ENCODE peak calls at places on chromosomes 11 and 22, in nine cellular contexts. One of them, this sample, is unnamed.

GRCh38 chr11:28581286-28582242 is 473.4 kb downstream of the METTL15 start:
- DNase-seq in MM.1S: no peak
- DNase-seq in A549: no peak
- DNase-seq in PC-3: peak; percentile 6
- DNase-seq in psoas muscle: no peak
- DNase-seq in mesenchymal stem cell: peak; percentile 43
- DNase-seq in stomach: no peak
- DNase-seq in neuronal stem cell: no peak
- DNase-seq in mammary epithelial cell: no peak
- DNase-seq in this sample: no peak

GRCh38 chr11:26947379-26947844 is 46.5 kb upstream of the FIBIN start:
- DNase-seq in MM.1S: no peak
- DNase-seq in A549: peak; percentile 2
- DNase-seq in PC-3: no peak
- DNase-seq in psoas muscle: peak; percentile 32
- DNase-seq in mesenchymal stem cell: peak; percentile 99
- DNase-seq in stomach: no peak
- DNase-seq in neuronal stem cell: no peak
- DNase-seq in mammary epithelial cell: peak; percentile 93
- DNase-seq in this sample: no peak

GRCh38 chr11:19577849-19578619 is 134.6 kb upstream of the NAV2 start:
- DNase-seq in MM.1S: no peak
- DNase-seq in A549: no peak
- DNase-seq in PC-3: peak; percentile 62
- DNase-seq in psoas muscle: peak; percentile 33
- DNase-seq in mesenchymal stem cell: peak; percentile 60
- DNase-seq in stomach: no peak
- DNase-seq in neuronal stem cell: no peak
- DNase-seq in mammary epithelial cell: no peak
- DNase-seq in this sample: no peak

GRCh38 chr11:14894657-14895598 is 2.9 kb upstream of the CYP2R1 start:
- DNase-seq in MM.1S: no peak
- DNase-seq in A549: no peak
- DNase-seq in PC-3: no peak
- DNase-seq in psoas muscle: peak; percentile 29
- DNase-seq in mesenchymal stem cell: peak; percentile 60
- DNase-seq in stomach: no peak
- DNase-seq in neuronal stem cell: no peak
- DNase-seq in mammary epithelial cell: no peak
- DNase-seq in this sample: no peak

GRCh38 chr11:35662061-35662648 is 420 bp upstream of the TRIM44 start:
- DNase-seq in MM.1S: peak; percentile 62
- DNase-seq in A549: no peak
- DNase-seq in PC-3: peak; percentile 79
- DNase-seq in psoas muscle: no peak
- DNase-seq in mesenchymal stem cell: no peak
- DNase-seq in stomach: no peak
- DNase-seq in neuronal stem cell: no peak
- DNase-seq in mammary epithelial cell: no peak
- DNase-seq in this sample: no peak

GRCh38 chr22:50170453-50171318 is at the start of gene PANX2:
- DNase-seq in MM.1S: no peak
- DNase-seq in A549: no peak
- DNase-seq in PC-3: no peak
- DNase-seq in psoas muscle: peak; percentile 16
- DNase-seq in mesenchymal stem cell: peak; percentile 14
- DNase-seq in stomach: no peak
- DNase-seq in neuronal stem cell: no peak
- DNase-seq in mammary epithelial cell: no peak
- DNase-seq in this sample: peak; percentile 40

GRCh38 chr22:41446057-41446501 is 522 bp downstream of the TOB2 start:
- DNase-seq in MM.1S: peak; percentile 19
- DNase-seq in A549: no peak
- DNase-seq in PC-3: no peak
- DNase-seq in psoas muscle: peak; percentile 34
- DNase-seq in mesenchymal stem cell: peak; percentile 18
- DNase-seq in stomach: peak; percentile 34
- DNase-seq in neuronal stem cell: peak; percentile 21
- DNase-seq in mammary epithelial cell: peak; percentile 11
- DNase-seq in this sample: peak; percentile 44

GRCh38 chr11:58576792-58577440 is 1.3 kb upstream of the LPXN start:
- DNase-seq in MM.1S: peak; percentile 57
- DNase-seq in A549: peak; percentile 23
- DNase-seq in PC-3: peak; percentile 44
- DNase-seq in psoas muscle: no peak
- DNase-seq in mesenchymal stem cell: peak; percentile 79
- DNase-seq in stomach: no peak
- DNase-seq in neuronal stem cell: no peak
- DNase-seq in mammary epithelial cell: peak; percentile 35
- DNase-seq in this sample: no peak

GRCh38 chr11:5831196-5831829 is 10.4 kb downstream of the OR52E6 start:
- DNase-seq in MM.1S: peak; percentile 23
- DNase-seq in A549: no peak
- DNase-seq in PC-3: no peak
- DNase-seq in psoas muscle: no peak
- DNase-seq in mesenchymal stem cell: no peak
- DNase-seq in stomach: no peak
- DNase-seq in neuronal stem cell: no peak
- DNase-seq in mammary epithelial cell: peak; percentile 3
- DNase-seq in this sample: no peak

GRCh38 chr11:41377709-41378394 is 81.6 kb downstream of the LRRC4C start:
- DNase-seq in MM.1S: no peak
- DNase-seq in A549: no peak
- DNase-seq in PC-3: no peak
- DNase-seq in psoas muscle: no peak
- DNase-seq in mesenchymal stem cell: no peak
- DNase-seq in stomach: no peak
- DNase-seq in neuronal stem cell: no peak
- DNase-seq in mammary epithelial cell: no peak
- DNase-seq in this sample: no peak

GRCh38 chr11:58192229-58192628 is 3.4 kb downstream of the OR9Q2 start:
- DNase-seq in MM.1S: no peak
- DNase-seq in A549: no peak
- DNase-seq in PC-3: peak; percentile 11
- DNase-seq in psoas muscle: no peak
- DNase-seq in mesenchymal stem cell: no peak
- DNase-seq in stomach: no peak
- DNase-seq in neuronal stem cell: no peak
- DNase-seq in mammary epithelial cell: no peak
- DNase-seq in this sample: no peak

GRCh38 chr11:111764621-111765020 is 1.6 kb downstream of the PPP2R1B start:
- DNase-seq in MM.1S: no peak
- DNase-seq in A549: no peak
- DNase-seq in PC-3: peak; percentile 73
- DNase-seq in psoas muscle: no peak
- DNase-seq in mesenchymal stem cell: peak; percentile 37
- DNase-seq in stomach: no peak
- DNase-seq in neuronal stem cell: no peak
- DNase-seq in mammary epithelial cell: peak; percentile 13
- DNase-seq in this sample: no peak

GRCh38 chr11:12084191-12084717 is 26.1 kb upstream of the MICAL2 start:
- DNase-seq in MM.1S: no peak
- DNase-seq in A549: no peak
- DNase-seq in PC-3: no peak
- DNase-seq in psoas muscle: no peak
- DNase-seq in mesenchymal stem cell: no peak
- DNase-seq in stomach: no peak
- DNase-seq in neuronal stem cell: no peak
- DNase-seq in mammary epithelial cell: no peak
- DNase-seq in this sample: no peak
- H3K4me1 ChIP-seq in MM.1S: peaks cover 12% of the 10 kb centered on the region
- H3K4me1 ChIP-seq in A549: peaks cover 57% of the 10 kb centered on the region
- H3K4me1 ChIP-seq in PC-3: peaks cover 54% of the 10 kb centered on the region
- H3K4me1 ChIP-seq in psoas muscle: peaks cover 24% of the 10 kb centered on the region
- H3K4me1 ChIP-seq in mesenchymal stem cell: peaks cover 28% of the 10 kb centered on the region
- H3K4me1 ChIP-seq in stomach: peaks cover 48% of the 10 kb centered on the region
- H3K4me1 ChIP-seq in neuronal stem cell: no peaks in the 10 kb centered on the region
- H3K4me1 ChIP-seq in mammary epithelial cell: peaks cover 55% of the 10 kb centered on the region
- H3K4me1 ChIP-seq in this sample: no peaks in the 10 kb centered on the region

GRCh38 chr11:114612686-114613085 is 17.1 kb upstream of the NXPE4 start:
- DNase-seq in MM.1S: no peak
- DNase-seq in A549: no peak
- DNase-seq in PC-3: no peak
- DNase-seq in psoas muscle: no peak
- DNase-seq in mesenchymal stem cell: no peak
- DNase-seq in stomach: no peak
- DNase-seq in neuronal stem cell: no peak
- DNase-seq in mammary epithelial cell: no peak
- DNase-seq in this sample: no peak
- H3K9me3 ChIP-seq in MM.1S: no peaks in the 10 kb centered on the region
- H3K9me3 ChIP-seq in A549: no peaks in the 10 kb centered on the region
- H3K9me3 ChIP-seq in PC-3: peaks cover 9% of the 10 kb centered on the region
- H3K9me3 ChIP-seq in psoas muscle: no peaks in the 10 kb centered on the region
- H3K9me3 ChIP-seq in mesenchymal stem cell: no peaks in the 10 kb centered on the region
- H3K9me3 ChIP-seq in stomach: no peaks in the 10 kb centered on the region
- H3K9me3 ChIP-seq in neuronal stem cell: peaks cover 41% of the 10 kb centered on the region
- H3K9me3 ChIP-seq in mammary epithelial cell: peaks cover 19% of the 10 kb centered on the region
- H3K9me3 ChIP-seq in this sample: no peaks in the 10 kb centered on the region

GRCh38 chr11:63985812-63986155 is 454 bp upstream of the OTUB1 start:
- DNase-seq in MM.1S: peak; percentile 57
- DNase-seq in A549: no peak
- DNase-seq in PC-3: no peak
- DNase-seq in psoas muscle: no peak
- DNase-seq in mesenchymal stem cell: no peak
- DNase-seq in stomach: no peak
- DNase-seq in neuronal stem cell: no peak
- DNase-seq in mammary epithelial cell: no peak
- DNase-seq in this sample: no peak

GRCh38 chr11:63991558-63991957 is 5.3 kb downstream of the OTUB1 start:
- DNase-seq in MM.1S: no peak
- DNase-seq in A549: no peak
- DNase-seq in PC-3: no peak
- DNase-seq in psoas muscle: no peak
- DNase-seq in mesenchymal stem cell: no peak
- DNase-seq in stomach: no peak
- DNase-seq in neuronal stem cell: no peak
- DNase-seq in mammary epithelial cell: no peak
- DNase-seq in this sample: no peak

GRCh38 chr11:63986156-63986931 is at the start of gene OTUB1:
- DNase-seq in MM.1S: peak; percentile 84
- DNase-seq in A549: peak; percentile 94
- DNase-seq in PC-3: peak; percentile 99
- DNase-seq in psoas muscle: peak; percentile 91
- DNase-seq in mesenchymal stem cell: peak; percentile 94
- DNase-seq in stomach: peak; percentile 93
- DNase-seq in neuronal stem cell: peak; percentile 91
- DNase-seq in mammary epithelial cell: peak; percentile 97
- DNase-seq in this sample: peak; percentile 94

DNA sequence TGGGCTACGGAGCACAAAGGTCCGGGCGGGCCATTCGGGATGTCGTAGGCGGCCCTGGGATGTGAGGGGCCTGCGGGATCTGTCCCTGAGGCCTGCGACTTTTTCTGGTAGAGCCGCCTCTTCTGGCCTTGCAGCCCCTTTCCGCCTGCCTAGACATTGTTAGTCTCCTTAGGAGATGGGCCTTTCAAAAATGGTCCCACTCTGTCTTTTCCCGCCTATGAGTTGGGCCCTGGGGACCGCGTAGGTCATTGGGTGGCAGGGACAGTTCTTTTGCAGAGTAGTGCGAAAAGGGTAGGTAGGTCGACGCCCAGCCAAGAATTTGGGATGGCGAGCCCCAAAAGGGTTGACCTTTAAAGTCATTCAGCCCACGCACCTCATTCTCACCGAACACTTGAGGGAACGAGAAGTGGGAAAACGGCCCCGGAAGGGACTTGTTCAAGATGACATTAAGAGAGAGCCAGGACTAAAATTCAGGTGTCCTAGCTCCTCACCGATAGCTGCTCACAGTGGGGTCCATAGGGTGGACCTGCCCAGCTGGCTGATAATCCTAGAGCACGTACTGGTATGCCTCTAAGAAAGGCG is 785 bp downstream of the OTUB1 start:
- DNase-seq in MM.1S: no peak
- DNase-seq in A549: no peak
- DNase-seq in PC-3: no peak
- DNase-seq in psoas muscle: no peak
- DNase-seq in mesenchymal stem cell: no peak
- DNase-seq in stomach: no peak
- DNase-seq in neuronal stem cell: no peak
- DNase-seq in mammary epithelial cell: no peak
- DNase-seq in this sample: no peak
- H3K4me3 ChIP-seq in MM.1S: peak overlapping the region; percentile 82
- H3K4me3 ChIP-seq in A549: peak overlapping the region; percentile 99
- H3K4me3 ChIP-seq in PC-3: peak overlapping the region; percentile 90
- H3K4me3 ChIP-seq in psoas muscle: peak overlapping the region; percentile 93
- H3K4me3 ChIP-seq in mesenchymal stem cell: peak overlapping the region; percentile 97
- H3K4me3 ChIP-seq in stomach: peak overlapping the region; percentile 99
- H3K4me3 ChIP-seq in neuronal stem cell: peak overlapping the region; percentile 98
- H3K4me3 ChIP-seq in mammary epithelial cell: peak overlapping the region; percentile 83
- H3K4me3 ChIP-seq in this sample: peak overlapping the region; percentile 95

GRCh38 chr11:119415966-119416365 is 7.0 kb downstream of the THY1 start:
- DNase-seq in MM.1S: no peak
- DNase-seq in A549: no peak
- DNase-seq in PC-3: no peak
- DNase-seq in psoas muscle: no peak
- DNase-seq in mesenchymal stem cell: no peak
- DNase-seq in stomach: no peak
- DNase-seq in neuronal stem cell: no peak
- DNase-seq in mammary epithelial cell: no peak
- DNase-seq in this sample: no peak
- H3K4me1 ChIP-seq in MM.1S: no peaks in the 10 kb centered on the region
- H3K4me1 ChIP-seq in A549: no peaks in the 10 kb centered on the region
- H3K4me1 ChIP-seq in PC-3: peaks cover 19% of the 10 kb centered on the region
- H3K4me1 ChIP-seq in psoas muscle: no peaks in the 10 kb centered on the region
- H3K4me1 ChIP-seq in mesenchymal stem cell: peaks cover 11% of the 10 kb centered on the region
- H3K4me1 ChIP-seq in stomach: peaks cover 8% of the 10 kb centered on the region
- H3K4me1 ChIP-seq in neuronal stem cell: peaks cover 4% of the 10 kb centered on the region
- H3K4me1 ChIP-seq in mammary epithelial cell: peaks cover 23% of the 10 kb centered on the region
- H3K4me1 ChIP-seq in this sample: no peaks in the 10 kb centered on the region

DNA sequence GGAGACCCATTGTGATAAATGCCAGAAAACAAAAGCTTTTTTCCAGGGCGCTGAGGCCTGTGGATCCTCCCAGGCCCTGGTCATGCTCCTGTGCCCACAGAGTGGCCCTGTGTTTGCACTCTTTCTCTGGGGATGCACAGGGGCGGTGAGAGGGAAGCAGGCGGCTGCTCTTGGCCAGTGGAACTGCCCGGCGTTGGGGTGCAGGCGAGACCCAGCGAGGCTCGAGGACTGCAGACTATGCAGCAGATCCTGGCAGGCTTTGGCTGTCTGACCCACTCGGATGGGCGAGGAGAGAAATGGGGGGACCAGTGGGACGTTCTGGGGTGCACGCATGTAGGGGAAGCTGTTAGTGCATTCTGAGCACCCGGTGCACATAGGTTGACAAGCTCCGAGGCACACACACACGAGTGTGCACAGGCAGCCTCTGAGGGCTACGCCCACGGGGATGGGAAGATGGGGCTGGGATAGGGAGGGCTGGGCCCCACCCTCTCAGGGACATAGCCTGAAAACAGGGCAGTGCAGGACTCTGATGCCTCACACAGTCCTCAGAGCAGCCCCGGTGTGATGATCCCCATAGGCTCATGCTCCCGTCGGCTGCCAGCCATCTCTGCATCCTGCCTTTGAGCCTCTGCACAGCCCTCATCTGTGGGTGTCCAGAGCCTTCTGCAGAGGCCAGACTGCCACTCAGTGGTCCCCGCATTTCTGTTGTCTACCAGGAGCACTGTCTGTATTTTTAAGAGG is 1233.5 kb downstream of the BRD1 start:
- DNase-seq in MM.1S: no peak
- DNase-seq in A549: no peak
- DNase-seq in PC-3: no peak
- DNase-seq in psoas muscle: no peak
- DNase-seq in mesenchymal stem cell: no peak
- DNase-seq in stomach: no peak
- DNase-seq in neuronal stem cell: no peak
- DNase-seq in mammary epithelial cell: no peak
- DNase-seq in this sample: no peak
- H3K9me3 ChIP-seq in MM.1S: no peaks in the 10 kb centered on the region
- H3K9me3 ChIP-seq in A549: no peaks in the 10 kb centered on the region
- H3K9me3 ChIP-seq in PC-3: no peaks in the 10 kb centered on the region
- H3K9me3 ChIP-seq in psoas muscle: peaks cover 4% of the 10 kb centered on the region
- H3K9me3 ChIP-seq in mesenchymal stem cell: no peaks in the 10 kb centered on the region
- H3K9me3 ChIP-seq in stomach: no peaks in the 10 kb centered on the region
- H3K9me3 ChIP-seq in neuronal stem cell: no peaks in the 10 kb centered on the region
- H3K9me3 ChIP-seq in mammary epithelial cell: peaks cover 54% of the 10 kb centered on the region
- H3K9me3 ChIP-seq in this sample: no peaks in the 10 kb centered on the region